ENCODE peak calls at places on chromosomes 4 and X, in nine cellular contexts. I, Y, X, G, N, F, C, V and P are unnamed samples.

GRCh38 chrX:134753185-134754008 is 95.1 kb upstream of the PLAC1 start:
- DNase-seq in Y (peak; percentile 73), X (no peak), V (no peak), G (no peak), C (peak; percentile 42), F (peak; percentile 16), I (no peak), N (peak; percentile 74), P (no peak)

GRCh38 chr4:65383589-65384305 is 286.5 kb downstream of the EPHA5 start:
- DNase-seq in V (no peak), I (no peak), G (no peak), F (peak; percentile 24), N (peak; percentile 65), X (no peak), Y (no peak), C (peak; percentile 2), P (no peak)

GRCh38 chr4:165838575-165838974 is 34.5 kb upstream of the TLL1 start:
- DNase-seq in X (no peak), I (no peak), C (no peak), N (no peak), V (no peak), G (no peak), Y (no peak), F (no peak), P (no peak)

GRCh38 chrX:135185795-135186443 is 14.7 kb upstream of the CT55 start:
- DNase-seq in C (peak; percentile 54), G (peak; percentile 4), Y (peak; percentile 62), F (peak; percentile 48), N (peak; percentile 62), V (no peak), X (no peak), I (peak; percentile 42), P (peak; percentile 5)

GRCh38 chrX:6024204-6024603 is 204.5 kb downstream of the NLGN4X start:
- DNase-seq in N (no peak), V (peak; percentile 12), X (no peak), G (no peak), F (no peak), Y (no peak), C (no peak), I (no peak), P (no peak)

GRCh38 chr4:80610845-80611244 is 275.3 kb downstream of the CFAP299 start:
- DNase-seq in X (peak; percentile 34), F (peak; percentile 27), Y (peak; percentile 38), C (no peak), V (peak; percentile 67), I (no peak), G (peak; percentile 7), N (peak; percentile 51), P (peak; percentile 16)

GRCh38 chrX:16671005-16671404 is 21.0 kb downstream of the S100G start:
- DNase-seq in X (no peak), I (peak; percentile 12), Y (peak; percentile 76), C (no peak), F (peak; percentile 53), G (no peak), V (peak; percentile 12), N (peak; percentile 72), P (no peak)

GRCh38 chrX:20514358-20514757 is 247.6 kb upstream of the RPS6KA3 start:
- DNase-seq in F (peak; percentile 80), I (peak; percentile 58), V (peak; percentile 48), C (no peak), G (no peak), X (no peak), N (peak; percentile 80), Y (peak; percentile 68), P (no peak)

GRCh38 chr4:1099270-1099669 is 14.1 kb downstream of the RNF212 start:
- DNase-seq in X (peak; percentile 8), G (no peak), C (no peak), N (no peak), F (no peak), Y (no peak), V (no peak), I (no peak), P (no peak)

GRCh38 chr4:41442818-41443217 is 95.1 kb upstream of the LIMCH1 start:
- DNase-seq in I (no peak), C (no peak), N (no peak), F (no peak), G (no peak), X (no peak), V (no peak), Y (no peak), P (no peak)

GRCh38 chr4:13527983-13528822 is 16.1 kb downstream of the NKX3-2 start:
- DNase-seq in C (no peak), F (no peak), V (no peak), G (no peak), Y (no peak), I (no peak), N (no peak), X (no peak), P (peak; percentile 60)

GRCh38 chrX:17374619-17375360 is at the start of gene NHS:
- DNase-seq in I (peak; percentile 61), C (no peak), F (peak; percentile 56), N (peak; percentile 65), X (peak; percentile 70), G (peak; percentile 16), V (no peak), Y (peak; percentile 78), P (no peak)

GRCh38 chr4:28334221-28334620 is 1473.6 kb downstream of the STIM2 start:
- DNase-seq in C (no peak), N (no peak), G (no peak), Y (no peak), X (no peak), V (no peak), I (no peak), F (no peak), P (no peak)
- TF ChIP-seq CTCF in C (no peak), N (no peak), G (no peak), Y (no peak), X (no peak), V (no peak), I (no peak), F (no peak), P (no peak)

DNA sequence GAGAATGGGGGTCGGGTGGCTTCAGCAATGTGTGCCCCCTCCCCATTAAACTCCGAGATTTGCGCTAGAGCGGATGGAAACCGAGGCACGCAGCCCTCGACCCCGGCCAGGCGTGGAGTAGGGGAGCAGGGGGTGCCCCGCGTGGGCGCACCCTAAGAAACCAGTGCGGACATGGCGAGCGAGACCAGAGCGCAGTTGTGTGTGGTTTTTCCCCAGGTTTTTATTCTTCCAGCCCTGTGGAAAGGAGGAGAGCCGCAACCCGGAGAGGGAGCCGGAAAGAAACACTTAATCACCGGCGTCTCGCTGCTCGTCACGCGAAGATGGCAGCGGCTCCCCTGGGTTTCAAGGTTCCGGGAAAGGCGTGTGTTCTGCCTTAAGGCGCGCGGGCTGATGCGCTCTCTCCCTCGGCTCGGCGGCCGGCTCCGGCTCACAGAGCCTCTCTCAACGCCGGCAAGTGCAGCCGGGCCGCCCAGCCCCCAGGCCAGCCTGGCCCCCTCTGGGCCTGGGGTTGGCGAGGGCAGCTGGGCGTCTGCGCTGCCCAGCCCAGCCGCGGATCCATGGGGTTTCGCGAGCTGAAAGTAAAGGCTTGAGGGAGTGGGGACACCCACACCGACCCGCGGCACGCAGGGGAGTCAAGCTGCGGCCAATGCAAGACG is 73.9 kb upstream of the BCOR start:
- DNase-seq in G (no peak), I (no peak), C (no peak), X (peak; percentile 27), V (no peak), F (no peak), N (peak; percentile 53), Y (peak; percentile 58), P (no peak)
- H3K4me3 ChIP-seq in G (peak overlapping the region; percentile 48), I (peak overlapping the region; percentile 37), C (peak overlapping the region; percentile 41), X (peak overlapping the region; percentile 21), V (peak overlapping the region; percentile 12), F (peak overlapping the region; percentile 46), N (peak overlapping the region; percentile 41), Y (peak overlapping the region; percentile 48), P (peak overlapping the region; percentile 62)

GRCh38 chr4:37687175-37687525 is 974 bp upstream of the RELL1 start:
- DNase-seq in G (no peak), Y (no peak), F (no peak), V (no peak), X (no peak), C (no peak), N (peak; percentile 8), I (no peak), P (no peak)

GRCh38 chr4:37685211-37685725 is 908 bp downstream of the RELL1 start:
- DNase-seq in X (no peak), N (peak; percentile 67), G (peak; percentile 37), F (no peak), V (no peak), Y (peak; percentile 82), I (no peak), C (no peak), P (no peak)

GRCh38 chr4:37687666-37688065 is 1.5 kb upstream of the RELL1 start:
- DNase-seq in N (no peak), C (no peak), I (no peak), V (no peak), Y (no peak), G (no peak), X (no peak), F (no peak), P (no peak)

GRCh38 chr4:37685726-37686372 is 327 bp downstream of the RELL1 start:
- DNase-seq in G (no peak), I (no peak), N (peak; percentile 48), F (peak; percentile 26), X (peak; percentile 53), Y (peak; percentile 43), V (no peak), C (no peak), P (no peak)

DNA sequence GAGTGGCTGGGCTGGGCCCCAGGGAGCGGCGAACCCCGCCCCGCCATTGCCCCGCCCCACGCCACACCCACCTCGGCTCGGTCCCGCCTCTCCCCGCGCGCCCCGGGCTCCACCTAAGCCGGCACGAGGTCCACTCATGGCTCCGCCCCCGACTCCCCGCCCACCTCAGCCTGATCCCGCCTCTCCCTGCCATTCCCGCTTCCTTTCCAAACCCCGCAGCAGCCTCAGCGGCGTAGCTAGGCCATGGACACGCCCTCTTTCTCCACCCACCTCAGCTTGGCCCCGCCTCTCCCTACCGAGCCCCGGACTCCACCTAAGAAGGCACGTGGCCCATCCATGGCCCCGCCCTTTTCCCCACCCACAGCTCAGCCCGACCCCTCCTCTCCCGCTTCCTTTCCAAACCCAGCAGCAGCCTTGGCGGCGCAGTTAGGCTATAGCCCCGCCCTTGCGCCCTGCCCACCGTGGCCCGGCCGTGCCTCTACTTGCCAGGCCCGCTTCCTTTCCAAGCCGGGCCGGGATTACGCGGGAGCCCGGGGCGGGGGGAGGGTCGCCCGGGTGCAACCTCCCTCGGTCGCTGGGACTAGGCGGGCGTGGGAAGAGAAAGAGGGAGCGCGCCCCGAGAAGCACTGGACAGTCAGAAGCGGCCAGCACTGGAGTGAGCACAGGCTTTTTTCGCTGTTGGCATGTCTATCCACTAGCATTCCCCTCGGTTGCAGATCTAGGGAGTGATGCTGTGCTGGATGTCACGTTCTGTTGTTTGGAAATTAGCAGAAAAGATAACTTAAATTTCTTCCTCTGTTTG is at the start of gene RELL1:
- DNase-seq in N (peak; percentile 100), C (peak; percentile 97), X (peak; percentile 100), I (peak; percentile 99), Y (peak; percentile 99), G (peak; percentile 99), F (peak; percentile 100), V (peak; percentile 94), P (peak; percentile 93)
- TF ChIP-seq CTCF in N (no peak), C (no peak), X (no peak), I (no peak), Y (no peak), G (no peak), F (no peak), V (no peak), P (no peak)

DNA sequence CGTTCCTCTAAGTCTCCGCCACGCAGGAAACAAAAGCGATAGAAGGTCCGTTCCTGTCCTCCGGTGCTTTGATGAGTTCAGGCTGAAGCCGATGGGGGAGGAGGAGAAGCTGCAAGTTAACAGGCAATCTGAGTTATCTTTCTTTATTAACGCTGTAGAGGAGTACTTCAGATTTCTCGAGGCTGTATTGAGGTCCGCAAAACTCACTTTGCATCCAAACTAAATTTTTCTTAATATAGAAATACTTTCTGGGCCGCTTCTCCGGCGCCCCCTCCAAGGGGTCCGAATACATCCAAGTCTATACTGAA is 395 bp upstream of the SOWAHB start:
- DNase-seq in Y (no peak), I (no peak), X (no peak), N (no peak), F (no peak), C (no peak), G (no peak), V (no peak), P (no peak)
- H3K4me3 ChIP-seq in Y (peak overlapping the region; percentile 46), I (peak overlapping the region; percentile 63), X (peak overlapping the region; percentile 66), N (no peak overlapping the region), F (peak overlapping the region; percentile 49), C (peak overlapping the region; percentile 54), G (peak overlapping the region; percentile 48), V (peak overlapping the region; percentile 63), P (peak overlapping the region; percentile 50)